ENCODE peak calls at places on chromosomes 3 and 15, in six cellular contexts. One of them, this sample, is unnamed.

GRCh38 chr3:195073866-195074860 is 196.8 kb downstream of the XXYLT1 start:
- DNase-seq in GM23338: no peak
- DNase-seq in uterus: no peak
- DNase-seq in left ventricle myocardium inferior: peak
- DNase-seq in heart right ventricle: no peak
- DNase-seq in A549: no peak
- DNase-seq in this sample: no peak

GRCh38 chr15:85545185-85545584 is 164.8 kb downstream of the AKAP13 start:
- DNase-seq in GM23338: no peak
- DNase-seq in uterus: no peak
- DNase-seq in left ventricle myocardium inferior: no peak
- DNase-seq in heart right ventricle: no peak
- DNase-seq in A549: no peak
- DNase-seq in this sample: no peak

GRCh38 chr15:52567886-52568568 is 803 bp downstream of the ARPP19 start:
- DNase-seq in GM23338: peak
- DNase-seq in uterus: no peak
- DNase-seq in left ventricle myocardium inferior: no peak
- DNase-seq in heart right ventricle: no peak
- DNase-seq in A549: peak
- DNase-seq in this sample: no peak

GRCh38 chr3:187919535-187919934 is 174.3 kb upstream of the BCL6 start:
- DNase-seq in GM23338: no peak
- DNase-seq in uterus: no peak
- DNase-seq in left ventricle myocardium inferior: no peak
- DNase-seq in heart right ventricle: no peak
- DNase-seq in A549: no peak
- DNase-seq in this sample: no peak

GRCh38 chr15:31327674-31328424 is 1.2 kb downstream of the KLF13 start:
- DNase-seq in GM23338: peak
- DNase-seq in uterus: peak
- DNase-seq in left ventricle myocardium inferior: peak
- DNase-seq in heart right ventricle: peak
- DNase-seq in A549: peak
- DNase-seq in this sample: no peak

GRCh38 chr15:62647195-62647865 is 395.2 kb upstream of the TPM1 start:
- DNase-seq in GM23338: no peak
- DNase-seq in uterus: no peak
- DNase-seq in left ventricle myocardium inferior: no peak
- DNase-seq in heart right ventricle: no peak
- DNase-seq in A549: peak
- DNase-seq in this sample: no peak

GRCh38 chr3:115671761-115672455 is 48.6 kb downstream of the GAP43 start:
- DNase-seq in GM23338: no peak
- DNase-seq in uterus: no peak
- DNase-seq in left ventricle myocardium inferior: no peak
- DNase-seq in heart right ventricle: no peak
- DNase-seq in A549: no peak
- DNase-seq in this sample: no peak

GRCh38 chr3:126896941-126897340 is 86.0 kb upstream of the PLXNA1 start:
- DNase-seq in GM23338: no peak
- DNase-seq in uterus: no peak
- DNase-seq in left ventricle myocardium inferior: no peak
- DNase-seq in heart right ventricle: no peak
- DNase-seq in A549: no peak
- DNase-seq in this sample: no peak

GRCh38 chr3:165193392-165194268 is 2.6 kb downstream of the SLITRK3 start:
- DNase-seq in GM23338: peak
- DNase-seq in uterus: no peak
- DNase-seq in left ventricle myocardium inferior: no peak
- DNase-seq in heart right ventricle: no peak
- DNase-seq in A549: no peak
- DNase-seq in this sample: no peak

GRCh38 chr3:186361612-186362408 is at the start of gene DGKG:
- DNase-seq in GM23338: peak
- DNase-seq in uterus: peak
- DNase-seq in left ventricle myocardium inferior: peak
- DNase-seq in heart right ventricle: peak
- DNase-seq in A549: peak
- DNase-seq in this sample: no peak

GRCh38 chr3:112736802-112737566 is 96.0 kb upstream of the CCDC80 start:
- DNase-seq in GM23338: no peak
- DNase-seq in uterus: no peak
- DNase-seq in left ventricle myocardium inferior: no peak
- DNase-seq in heart right ventricle: no peak
- DNase-seq in A549: no peak
- DNase-seq in this sample: no peak

GRCh38 chr3:28699283-28699682 is 350.7 kb upstream of the AZI2 start:
- DNase-seq in GM23338: no peak
- DNase-seq in uterus: no peak
- DNase-seq in left ventricle myocardium inferior: no peak
- DNase-seq in heart right ventricle: no peak
- DNase-seq in A549: no peak
- DNase-seq in this sample: no peak

GRCh38 chr3:33403756-33404155 is 36.4 kb downstream of the UBP1 start:
- DNase-seq in GM23338: no peak
- DNase-seq in uterus: no peak
- DNase-seq in left ventricle myocardium inferior: no peak
- DNase-seq in heart right ventricle: no peak
- DNase-seq in A549: no peak
- DNase-seq in this sample: no peak

GRCh38 chr15:69568621-69569020 is 116.0 kb downstream of the RPLP1 start:
- DNase-seq in GM23338: no peak
- DNase-seq in uterus: no peak
- DNase-seq in left ventricle myocardium inferior: no peak
- DNase-seq in heart right ventricle: no peak
- DNase-seq in A549: no peak
- DNase-seq in this sample: no peak

GRCh38 chr3:184335291-184335660 is 2.1 kb upstream of the FAM131A start:
- DNase-seq in GM23338: peak
- DNase-seq in uterus: no peak
- DNase-seq in left ventricle myocardium inferior: no peak
- DNase-seq in heart right ventricle: no peak
- DNase-seq in A549: peak
- DNase-seq in this sample: no peak

GRCh38 chr15:82951472-82952155 is 906 bp downstream of the HOMER2 start:
- DNase-seq in GM23338: peak
- DNase-seq in uterus: no peak
- DNase-seq in left ventricle myocardium inferior: no peak
- DNase-seq in heart right ventricle: no peak
- DNase-seq in A549: no peak
- DNase-seq in this sample: no peak

GRCh38 chr3:17079933-17080332 is 195.2 kb downstream of the PLCL2 start:
- DNase-seq in GM23338: no peak
- DNase-seq in uterus: no peak
- DNase-seq in left ventricle myocardium inferior: no peak
- DNase-seq in heart right ventricle: no peak
- DNase-seq in A549: no peak
- DNase-seq in this sample: no peak

GRCh38 chr15:38389924-38390542 is 63.9 kb upstream of the FAM98B start:
- DNase-seq in GM23338: peak
- DNase-seq in uterus: peak
- DNase-seq in left ventricle myocardium inferior: peak
- DNase-seq in heart right ventricle: peak
- DNase-seq in A549: peak
- DNase-seq in this sample: no peak

GRCh38 chr3:160084998-160085397 is 96.4 kb downstream of the IL12A start:
- DNase-seq in GM23338: no peak
- DNase-seq in uterus: no peak
- DNase-seq in left ventricle myocardium inferior: no peak
- DNase-seq in heart right ventricle: no peak
- DNase-seq in A549: no peak
- DNase-seq in this sample: no peak

GRCh38 chr15:74176262-74177208 is 3.0 kb downstream of the ISLR start:
- DNase-seq in GM23338: peak
- DNase-seq in uterus: peak
- DNase-seq in left ventricle myocardium inferior: peak
- DNase-seq in heart right ventricle: no peak
- DNase-seq in A549: no peak
- DNase-seq in this sample: no peak

GRCh38 chr3:58054652-58055051 is 46.4 kb downstream of the FLNB start:
- DNase-seq in GM23338: no peak
- DNase-seq in uterus: no peak
- DNase-seq in left ventricle myocardium inferior: no peak
- DNase-seq in heart right ventricle: no peak
- DNase-seq in A549: no peak
- DNase-seq in this sample: no peak

GRCh38 chr3:23435904-23436303 is 232.8 kb downstream of the UBE2E2 start:
- DNase-seq in GM23338: peak
- DNase-seq in uterus: no peak
- DNase-seq in left ventricle myocardium inferior: no peak
- DNase-seq in heart right ventricle: no peak
- DNase-seq in A549: no peak
- DNase-seq in this sample: no peak

GRCh38 chr15:75213768-75214221 is 12.1 kb downstream of the C15orf39 start:
- DNase-seq in GM23338: no peak
- DNase-seq in uterus: no peak
- DNase-seq in left ventricle myocardium inferior: no peak
- DNase-seq in heart right ventricle: no peak
- DNase-seq in A549: no peak
- DNase-seq in this sample: no peak

GRCh38 chr3:21237638-21238037 is 513.4 kb downstream of the ZNF385D start:
- DNase-seq in GM23338: no peak
- DNase-seq in uterus: no peak
- DNase-seq in left ventricle myocardium inferior: no peak
- DNase-seq in heart right ventricle: no peak
- DNase-seq in A549: no peak
- DNase-seq in this sample: no peak

GRCh38 chr3:149258298-149258697 is 36.7 kb upstream of the CP start:
- DNase-seq in GM23338: no peak
- DNase-seq in uterus: no peak
- DNase-seq in left ventricle myocardium inferior: peak
- DNase-seq in heart right ventricle: peak
- DNase-seq in A549: no peak
- DNase-seq in this sample: no peak

GRCh38 chr3:123884258-123884831 is at the start of gene MYLK:
- DNase-seq in GM23338: peak
- DNase-seq in uterus: peak
- DNase-seq in left ventricle myocardium inferior: peak
- DNase-seq in heart right ventricle: peak
- DNase-seq in A549: peak
- DNase-seq in this sample: peak
- TF ChIP-seq CTCF in GM23338: no peak
- TF ChIP-seq CTCF in uterus: no peak
- TF ChIP-seq CTCF in left ventricle myocardium inferior: no peak
- TF ChIP-seq CTCF in heart right ventricle: no peak
- TF ChIP-seq CTCF in A549: no peak
- TF ChIP-seq CTCF in this sample: no peak

GRCh38 chr3:179811321-179812095 is 158.7 kb downstream of the USP13 start:
- DNase-seq in GM23338: peak
- DNase-seq in uterus: no peak
- DNase-seq in left ventricle myocardium inferior: no peak
- DNase-seq in heart right ventricle: no peak
- DNase-seq in A549: peak
- DNase-seq in this sample: no peak
- TF ChIP-seq CTCF in GM23338: peak
- TF ChIP-seq CTCF in uterus: no peak
- TF ChIP-seq CTCF in left ventricle myocardium inferior: peak
- TF ChIP-seq CTCF in heart right ventricle: peak
- TF ChIP-seq CTCF in A549: peak
- TF ChIP-seq CTCF in this sample: peak

GRCh38 chr3:42545284-42545900 is 36.4 kb downstream of the SEC22C start:
- DNase-seq in GM23338: no peak
- DNase-seq in uterus: no peak
- DNase-seq in left ventricle myocardium inferior: no peak
- DNase-seq in heart right ventricle: no peak
- DNase-seq in A549: no peak
- DNase-seq in this sample: no peak

GRCh38 chr3:42541079-42541478 is 38.6 kb downstream of the VIPR1 start:
- DNase-seq in GM23338: no peak
- DNase-seq in uterus: no peak
- DNase-seq in left ventricle myocardium inferior: peak
- DNase-seq in heart right ventricle: peak
- DNase-seq in A549: no peak
- DNase-seq in this sample: no peak

GRCh38 chr3:42547401-42547945 is 34.3 kb downstream of the SEC22C start:
- DNase-seq in GM23338: peak
- DNase-seq in uterus: peak
- DNase-seq in left ventricle myocardium inferior: peak
- DNase-seq in heart right ventricle: peak
- DNase-seq in A549: peak
- DNase-seq in this sample: no peak

GRCh38 chr3:42546691-42547213 is 35.0 kb downstream of the SEC22C start:
- DNase-seq in GM23338: no peak
- DNase-seq in uterus: no peak
- DNase-seq in left ventricle myocardium inferior: no peak
- DNase-seq in heart right ventricle: no peak
- DNase-seq in A549: no peak
- DNase-seq in this sample: no peak

DNA sequence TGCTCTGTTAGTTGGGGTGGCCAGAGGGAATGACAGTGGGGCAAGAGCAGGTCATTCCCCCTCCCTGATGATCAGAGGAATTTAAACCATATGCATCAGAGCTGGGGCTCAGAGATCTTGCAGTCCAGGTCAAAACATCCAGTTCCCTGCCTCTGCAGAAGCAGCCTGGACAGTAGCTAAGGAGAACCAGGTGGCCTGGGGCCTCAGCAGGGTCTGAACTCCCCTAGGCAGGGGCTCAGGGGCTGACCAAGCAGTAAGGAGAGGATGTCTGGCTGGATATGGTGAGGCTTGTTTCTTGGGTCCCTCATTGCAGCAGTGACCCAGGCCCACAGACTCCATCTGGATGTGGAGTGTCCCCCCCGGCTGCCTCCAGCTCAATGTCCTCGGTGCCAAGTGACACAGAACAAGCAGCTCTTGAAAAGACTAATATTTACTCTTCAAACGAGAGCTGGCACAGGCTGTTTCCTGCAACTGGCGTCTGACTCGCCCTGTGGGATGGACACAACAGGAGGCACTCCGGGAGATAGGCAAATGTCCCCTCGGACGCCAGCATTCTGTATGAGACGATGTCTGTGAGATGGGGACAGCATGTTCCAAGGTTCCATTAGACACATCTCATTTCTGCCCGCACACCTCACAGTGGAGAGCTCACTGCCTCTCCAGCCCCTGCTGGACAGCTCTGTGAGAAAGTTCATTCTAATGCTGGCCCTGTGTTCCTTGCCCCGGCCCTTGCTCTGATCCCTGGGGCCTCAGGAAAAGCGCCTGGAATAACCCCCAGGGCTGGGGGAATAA is 37.1 kb downstream of the SEC22C start:
- DNase-seq in GM23338: no peak
- DNase-seq in uterus: no peak
- DNase-seq in left ventricle myocardium inferior: peak
- DNase-seq in heart right ventricle: peak
- DNase-seq in A549: no peak
- DNase-seq in this sample: no peak
- TF ChIP-seq CTCF in GM23338: no peak
- TF ChIP-seq CTCF in uterus: no peak
- TF ChIP-seq CTCF in left ventricle myocardium inferior: peak
- TF ChIP-seq CTCF in heart right ventricle: no peak
- TF ChIP-seq CTCF in A549: no peak
- TF ChIP-seq CTCF in this sample: no peak

DNA sequence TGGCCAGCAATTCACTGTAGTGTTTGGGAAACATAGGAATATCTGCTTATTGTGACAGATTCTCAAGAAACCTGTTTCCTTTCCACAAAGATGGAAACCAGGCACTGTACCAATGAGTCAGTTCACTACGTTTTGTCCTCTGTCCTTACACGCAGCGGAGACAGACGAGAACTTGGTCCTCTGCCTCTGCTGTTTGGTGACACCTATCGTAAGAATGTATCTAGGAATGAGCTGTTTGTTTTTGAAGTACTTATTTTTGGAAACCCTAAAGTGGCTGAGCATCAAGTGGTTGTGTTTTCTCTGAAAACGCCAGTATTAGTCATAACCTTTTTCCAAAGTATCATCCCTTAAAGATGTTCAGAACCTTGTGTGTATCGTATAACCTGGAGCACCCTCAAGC is 93.0 kb downstream of the PGPEP1L start:
- DNase-seq in GM23338: no peak
- DNase-seq in uterus: no peak
- DNase-seq in left ventricle myocardium inferior: no peak
- DNase-seq in heart right ventricle: no peak
- DNase-seq in A549: peak
- DNase-seq in this sample: no peak
- TF ChIP-seq CTCF in GM23338: no peak
- TF ChIP-seq CTCF in uterus: no peak
- TF ChIP-seq CTCF in left ventricle myocardium inferior: no peak
- TF ChIP-seq CTCF in heart right ventricle: no peak
- TF ChIP-seq CTCF in A549: no peak
- TF ChIP-seq CTCF in this sample: no peak